ENCODE peak calls at places on chromosomes 1 and 21, in nine cellular contexts. One of them, this sample, is unnamed.

GRCh38 chr1:3278416-3279181 is 175.9 kb upstream of the ARHGEF16 start:
- DNase-seq in lower leg skin: no peak
- DNase-seq in A549: no peak
- DNase-seq in heart left ventricle: peak; percentile 6
- DNase-seq in erythroblast: no peak
- DNase-seq in breast epithelium: no peak
- DNase-seq in IMR-90: no peak
- DNase-seq in GM12891: no peak
- DNase-seq in sigmoid colon: no peak
- DNase-seq in this sample: no peak

GRCh38 chr21:38346286-38346685 is 89.5 kb downstream of the KCNJ15 start:
- DNase-seq in lower leg skin: no peak
- DNase-seq in A549: no peak
- DNase-seq in heart left ventricle: no peak
- DNase-seq in erythroblast: no peak
- DNase-seq in breast epithelium: no peak
- DNase-seq in IMR-90: no peak
- DNase-seq in GM12891: no peak
- DNase-seq in sigmoid colon: no peak
- DNase-seq in this sample: no peak

GRCh38 chr1:41411229-41411628 is 50.0 kb downstream of the FOXO6 start:
- DNase-seq in lower leg skin: no peak
- DNase-seq in A549: no peak
- DNase-seq in heart left ventricle: no peak
- DNase-seq in erythroblast: no peak
- DNase-seq in breast epithelium: no peak
- DNase-seq in IMR-90: no peak
- DNase-seq in GM12891: no peak
- DNase-seq in sigmoid colon: no peak
- DNase-seq in this sample: no peak

GRCh38 chr21:35014302-35015044 is 34.6 kb downstream of the RUNX1 start:
- DNase-seq in lower leg skin: no peak
- DNase-seq in A549: no peak
- DNase-seq in heart left ventricle: no peak
- DNase-seq in erythroblast: peak; percentile 47
- DNase-seq in breast epithelium: no peak
- DNase-seq in IMR-90: peak; percentile 33
- DNase-seq in GM12891: no peak
- DNase-seq in sigmoid colon: no peak
- DNase-seq in this sample: no peak

GRCh38 chr1:167617100-167617949 is 12.7 kb upstream of the RCSD1 start:
- DNase-seq in lower leg skin: peak; percentile 49
- DNase-seq in A549: peak; percentile 16
- DNase-seq in heart left ventricle: peak; percentile 61
- DNase-seq in erythroblast: no peak
- DNase-seq in breast epithelium: no peak
- DNase-seq in IMR-90: peak; percentile 7
- DNase-seq in GM12891: no peak
- DNase-seq in sigmoid colon: peak; percentile 74
- DNase-seq in this sample: no peak

GRCh38 chr1:81034366-81034765 is 766.4 kb upstream of the ADGRL2 start:
- DNase-seq in lower leg skin: no peak
- DNase-seq in A549: no peak
- DNase-seq in heart left ventricle: no peak
- DNase-seq in erythroblast: no peak
- DNase-seq in breast epithelium: no peak
- DNase-seq in IMR-90: no peak
- DNase-seq in GM12891: no peak
- DNase-seq in sigmoid colon: no peak
- DNase-seq in this sample: no peak

GRCh38 chr1:222600274-222600673 is 10.5 kb upstream of the TAF1A start:
- DNase-seq in lower leg skin: no peak
- DNase-seq in A549: peak; percentile 12
- DNase-seq in heart left ventricle: no peak
- DNase-seq in erythroblast: no peak
- DNase-seq in breast epithelium: no peak
- DNase-seq in IMR-90: no peak
- DNase-seq in GM12891: no peak
- DNase-seq in sigmoid colon: no peak
- DNase-seq in this sample: no peak

GRCh38 chr21:37006521-37007291 is at the start of gene RIPPLY3:
- DNase-seq in lower leg skin: no peak
- DNase-seq in A549: peak; percentile 29
- DNase-seq in heart left ventricle: no peak
- DNase-seq in erythroblast: no peak
- DNase-seq in breast epithelium: no peak
- DNase-seq in IMR-90: no peak
- DNase-seq in GM12891: peak; percentile 42
- DNase-seq in sigmoid colon: no peak
- DNase-seq in this sample: no peak

GRCh38 chr1:13550663-13551062 is 33.0 kb upstream of the PDPN start:
- DNase-seq in lower leg skin: no peak
- DNase-seq in A549: no peak
- DNase-seq in heart left ventricle: no peak
- DNase-seq in erythroblast: no peak
- DNase-seq in breast epithelium: no peak
- DNase-seq in IMR-90: no peak
- DNase-seq in GM12891: no peak
- DNase-seq in sigmoid colon: no peak
- DNase-seq in this sample: no peak

GRCh38 chr1:215241451-215241850 is 158.9 kb downstream of the KCNK2 start:
- DNase-seq in lower leg skin: no peak
- DNase-seq in A549: no peak
- DNase-seq in heart left ventricle: no peak
- DNase-seq in erythroblast: no peak
- DNase-seq in breast epithelium: no peak
- DNase-seq in IMR-90: no peak
- DNase-seq in GM12891: no peak
- DNase-seq in sigmoid colon: no peak
- DNase-seq in this sample: no peak
- TF ChIP-seq POLR2A in lower leg skin: no peak
- TF ChIP-seq POLR2A in A549: no peak
- TF ChIP-seq POLR2A in heart left ventricle: no peak
- TF ChIP-seq POLR2A in erythroblast: no peak
- TF ChIP-seq POLR2A in breast epithelium: no peak
- TF ChIP-seq POLR2A in IMR-90: no peak
- TF ChIP-seq POLR2A in GM12891: no peak
- TF ChIP-seq POLR2A in sigmoid colon: no peak
- TF ChIP-seq POLR2A in this sample: no peak

GRCh38 chr1:112714313-112715263 is 544 bp downstream of the PPM1J start:
- DNase-seq in lower leg skin: no peak
- DNase-seq in A549: no peak
- DNase-seq in heart left ventricle: peak; percentile 64
- DNase-seq in erythroblast: peak; percentile 34
- DNase-seq in breast epithelium: no peak
- DNase-seq in IMR-90: no peak
- DNase-seq in GM12891: no peak
- DNase-seq in sigmoid colon: no peak
- DNase-seq in this sample: no peak

GRCh38 chr1:112717263-112717662 is 2.1 kb upstream of the PPM1J start:
- DNase-seq in lower leg skin: no peak
- DNase-seq in A549: no peak
- DNase-seq in heart left ventricle: no peak
- DNase-seq in erythroblast: peak; percentile 23
- DNase-seq in breast epithelium: no peak
- DNase-seq in IMR-90: no peak
- DNase-seq in GM12891: no peak
- DNase-seq in sigmoid colon: no peak
- DNase-seq in this sample: no peak

GRCh38 chr1:112716133-112716720 is 1.1 kb upstream of the PPM1J start:
- DNase-seq in lower leg skin: peak; percentile 88
- DNase-seq in A549: peak; percentile 87
- DNase-seq in heart left ventricle: peak; percentile 86
- DNase-seq in erythroblast: peak; percentile 84
- DNase-seq in breast epithelium: peak; percentile 80
- DNase-seq in IMR-90: peak; percentile 90
- DNase-seq in GM12891: peak; percentile 59
- DNase-seq in sigmoid colon: peak; percentile 94
- DNase-seq in this sample: peak; percentile 93

GRCh38 chr1:112713466-112714312 is 1.4 kb downstream of the PPM1J start:
- DNase-seq in lower leg skin: no peak
- DNase-seq in A549: no peak
- DNase-seq in heart left ventricle: peak; percentile 72
- DNase-seq in erythroblast: no peak
- DNase-seq in breast epithelium: no peak
- DNase-seq in IMR-90: no peak
- DNase-seq in GM12891: peak; percentile 49
- DNase-seq in sigmoid colon: no peak
- DNase-seq in this sample: no peak

GRCh38 chr1:112715264-112716053 is at the start of gene PPM1J:
- DNase-seq in lower leg skin: peak; percentile 98
- DNase-seq in A549: peak; percentile 85
- DNase-seq in heart left ventricle: peak; percentile 99
- DNase-seq in erythroblast: peak; percentile 95
- DNase-seq in breast epithelium: peak; percentile 98
- DNase-seq in IMR-90: peak; percentile 83
- DNase-seq in GM12891: peak; percentile 94
- DNase-seq in sigmoid colon: peak; percentile 98
- DNase-seq in this sample: peak; percentile 93
- TF ChIP-seq POLR2A in lower leg skin: no peak
- TF ChIP-seq POLR2A in A549: no peak
- TF ChIP-seq POLR2A in heart left ventricle: no peak
- TF ChIP-seq POLR2A in erythroblast: no peak
- TF ChIP-seq POLR2A in breast epithelium: no peak
- TF ChIP-seq POLR2A in IMR-90: no peak
- TF ChIP-seq POLR2A in GM12891: no peak
- TF ChIP-seq POLR2A in sigmoid colon: no peak
- TF ChIP-seq POLR2A in this sample: no peak

GRCh38 chr1:58785424-58786058 is 1.7 kb upstream of the JUN start:
- DNase-seq in lower leg skin: peak; percentile 63
- DNase-seq in A549: no peak
- DNase-seq in heart left ventricle: peak; percentile 81
- DNase-seq in erythroblast: no peak
- DNase-seq in breast epithelium: peak; percentile 81
- DNase-seq in IMR-90: peak; percentile 39
- DNase-seq in GM12891: no peak
- DNase-seq in sigmoid colon: peak; percentile 87
- DNase-seq in this sample: no peak

GRCh38 chr1:58783090-58783992 is 506 bp downstream of the JUN start:
- DNase-seq in lower leg skin: peak; percentile 37
- DNase-seq in A549: peak; percentile 39
- DNase-seq in heart left ventricle: peak; percentile 77
- DNase-seq in erythroblast: peak; percentile 75
- DNase-seq in breast epithelium: peak; percentile 56
- DNase-seq in IMR-90: peak; percentile 52
- DNase-seq in GM12891: no peak
- DNase-seq in sigmoid colon: peak; percentile 86
- DNase-seq in this sample: no peak

GRCh38 chr1:58784758-58785423 is 1.0 kb upstream of the JUN start:
- DNase-seq in lower leg skin: peak; percentile 91
- DNase-seq in A549: peak; percentile 84
- DNase-seq in heart left ventricle: peak; percentile 94
- DNase-seq in erythroblast: peak; percentile 55
- DNase-seq in breast epithelium: peak; percentile 90
- DNase-seq in IMR-90: peak; percentile 94
- DNase-seq in GM12891: peak; percentile 30
- DNase-seq in sigmoid colon: peak; percentile 96
- DNase-seq in this sample: no peak

GRCh38 chr1:58782308-58783089 is 1.3 kb downstream of the JUN start:
- DNase-seq in lower leg skin: peak; percentile 31
- DNase-seq in A549: peak; percentile 39
- DNase-seq in heart left ventricle: peak; percentile 70
- DNase-seq in erythroblast: peak; percentile 68
- DNase-seq in breast epithelium: peak; percentile 46
- DNase-seq in IMR-90: peak; percentile 22
- DNase-seq in GM12891: peak; percentile 56
- DNase-seq in sigmoid colon: peak; percentile 85
- DNase-seq in this sample: no peak

DNA sequence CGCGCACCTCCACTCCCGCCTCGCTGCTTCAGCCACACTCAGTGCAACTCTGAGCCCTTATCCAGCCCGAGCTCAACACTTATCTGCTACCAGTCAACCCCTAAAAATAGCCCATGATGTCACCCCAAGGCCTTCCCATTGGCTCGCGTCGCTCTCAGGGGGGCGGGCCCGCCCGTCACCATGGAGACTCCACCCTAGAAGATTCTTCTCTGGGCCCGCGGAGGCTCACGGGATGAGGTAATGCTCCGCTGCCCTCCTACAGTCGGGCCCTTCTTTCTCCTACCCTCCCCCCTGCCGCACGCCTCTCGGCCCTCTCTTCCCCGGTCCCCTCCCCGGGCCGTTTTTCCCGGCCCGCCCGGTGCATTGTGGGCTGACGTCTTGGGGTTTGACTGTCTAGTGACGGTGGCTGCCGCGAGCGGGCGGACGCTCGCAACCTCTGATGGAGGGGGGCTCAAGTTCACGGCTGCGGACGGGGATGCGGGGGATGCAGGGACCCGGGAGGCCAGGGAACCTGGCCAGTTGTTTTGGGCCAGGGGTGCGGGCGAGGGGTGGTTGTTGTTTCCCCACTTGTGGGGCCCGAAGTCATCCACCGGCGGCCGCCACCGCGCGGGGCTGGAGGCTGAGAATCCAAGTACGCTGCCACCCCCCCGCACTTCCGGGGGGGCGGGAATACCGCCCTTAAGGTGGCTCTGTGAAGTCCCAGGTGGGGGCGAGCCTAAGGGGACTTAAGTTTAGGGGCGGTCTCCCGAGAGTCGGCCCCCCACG is at the start of gene JUN:
- DNase-seq in lower leg skin: peak; percentile 100
- DNase-seq in A549: peak; percentile 98
- DNase-seq in heart left ventricle: peak; percentile 100
- DNase-seq in erythroblast: peak; percentile 98
- DNase-seq in breast epithelium: peak; percentile 99
- DNase-seq in IMR-90: peak; percentile 100
- DNase-seq in GM12891: peak; percentile 89
- DNase-seq in sigmoid colon: peak; percentile 100
- DNase-seq in this sample: peak; percentile 93
- TF ChIP-seq POLR2A in lower leg skin: peak; percentile 99
- TF ChIP-seq POLR2A in A549: peak; percentile 100
- TF ChIP-seq POLR2A in heart left ventricle: peak; percentile 37
- TF ChIP-seq POLR2A in erythroblast: peak; percentile 99
- TF ChIP-seq POLR2A in breast epithelium: peak; percentile 94
- TF ChIP-seq POLR2A in IMR-90: peak; percentile 100
- TF ChIP-seq POLR2A in GM12891: peak; percentile 100
- TF ChIP-seq POLR2A in sigmoid colon: peak; percentile 93
- TF ChIP-seq POLR2A in this sample: peak; percentile 100

DNA sequence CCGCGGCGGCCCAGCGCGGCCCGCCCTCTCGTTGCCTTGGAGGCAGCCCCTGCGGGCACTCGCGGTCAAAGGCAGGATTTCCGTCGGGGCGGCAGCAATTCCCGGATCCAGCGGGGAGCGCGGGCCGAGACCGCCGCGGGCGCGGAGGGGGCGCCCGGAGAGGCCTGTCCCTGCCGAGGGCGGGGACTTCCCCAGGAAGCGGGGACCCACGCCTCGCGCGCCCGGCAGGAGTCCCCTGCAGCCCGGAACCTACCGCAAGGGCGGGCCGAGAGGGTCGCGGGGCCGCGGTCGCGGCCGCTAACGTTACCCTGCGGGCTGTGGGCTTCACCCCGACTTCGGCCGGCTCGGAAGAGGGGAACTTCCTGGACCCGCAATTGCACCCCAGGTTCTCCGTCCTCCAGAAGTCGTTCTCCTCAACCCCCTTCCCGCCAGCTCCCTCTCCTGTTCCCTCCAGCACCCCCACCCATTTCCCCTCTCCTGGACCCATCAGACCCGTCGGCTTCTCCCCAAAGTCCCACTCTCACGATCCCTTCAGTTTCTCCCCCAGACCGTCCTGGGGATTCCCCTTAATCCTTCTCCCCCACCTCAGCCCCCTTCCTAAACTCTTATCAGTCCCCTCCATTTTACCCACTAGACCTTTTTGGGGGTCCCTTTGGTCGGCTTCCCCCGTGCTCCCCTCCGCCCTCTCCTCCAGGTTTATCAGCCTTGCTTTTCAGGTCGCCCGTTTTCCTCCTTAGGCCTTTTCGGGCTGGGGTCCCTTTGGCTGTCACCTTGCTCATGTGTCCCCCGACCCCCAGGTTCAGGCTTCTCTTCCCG is 611 bp downstream of the FGR start:
- DNase-seq in lower leg skin: no peak
- DNase-seq in A549: no peak
- DNase-seq in heart left ventricle: peak; percentile 75
- DNase-seq in erythroblast: no peak
- DNase-seq in breast epithelium: no peak
- DNase-seq in IMR-90: no peak
- DNase-seq in GM12891: no peak
- DNase-seq in sigmoid colon: no peak
- DNase-seq in this sample: no peak
- TF ChIP-seq POLR2A in lower leg skin: no peak
- TF ChIP-seq POLR2A in A549: no peak
- TF ChIP-seq POLR2A in heart left ventricle: no peak
- TF ChIP-seq POLR2A in erythroblast: no peak
- TF ChIP-seq POLR2A in breast epithelium: no peak
- TF ChIP-seq POLR2A in IMR-90: no peak
- TF ChIP-seq POLR2A in GM12891: peak; percentile 46
- TF ChIP-seq POLR2A in sigmoid colon: no peak
- TF ChIP-seq POLR2A in this sample: no peak